ENCODE peak calls at places on chromosomes 3 and 15, in seven cellular contexts. S, H, E, U, A, C and L are unnamed samples.

GRCh38 chr15:34436956-34437442 is 609 bp downstream of the GOLGA8A start:
- DNase-seq in S (peak; percentile 27), H (peak; percentile 42), E (peak; percentile 26), U (peak; percentile 40), A (peak; percentile 26), C (peak; percentile 25), L (peak; percentile 3)

GRCh38 chr3:47910777-47911440 is 105.3 kb downstream of the MAP4 start:
- DNase-seq in S (peak; percentile 84), H (peak; percentile 95), E (no peak), U (no peak), A (no peak), C (peak; percentile 81), L (no peak)

GRCh38 chr15:50686468-50687301 is at the start of gene TRPM7:
- DNase-seq in S (peak; percentile 87), H (peak; percentile 88), E (peak; percentile 80), U (peak; percentile 86), A (peak; percentile 83), C (peak; percentile 86), L (peak; percentile 70)

GRCh38 chr3:183533410-183534132 is 21.9 kb downstream of the KLHL6 start:
- DNase-seq in S (peak; percentile 18), H (no peak), E (no peak), U (no peak), A (no peak), C (no peak), L (no peak)

GRCh38 chr3:32110233-32110760 is 3.9 kb downstream of the GPD1L start:
- DNase-seq in S (no peak), H (no peak), E (no peak), U (no peak), A (no peak), C (no peak), L (no peak)

GRCh38 chr15:79283252-79284048 is 928 bp downstream of the ANKRD34C start:
- DNase-seq in S (peak; percentile 28), H (peak; percentile 31), E (no peak), U (peak; percentile 41), A (no peak), C (peak; percentile 30), L (no peak)

GRCh38 chr3:31699309-31699953 is 166.7 kb downstream of the STT3B start:
- DNase-seq in S (peak; percentile 50), H (peak; percentile 49), E (no peak), U (no peak), A (no peak), C (no peak), L (no peak)

GRCh38 chr3:64684715-64685261 is 3.0 kb downstream of the ADAMTS9 start:
- DNase-seq in S (peak; percentile 54), H (no peak), E (no peak), U (peak; percentile 26), A (no peak), C (peak; percentile 5), L (no peak)

GRCh38 chr3:20080956-20081554 is 40.8 kb downstream of the KAT2B start:
- DNase-seq in S (peak; percentile 13), H (no peak), E (peak; percentile 19), U (peak; percentile 31), A (no peak), C (peak; percentile 61), L (peak; percentile 62)

GRCh38 chr3:58392191-58392590 is 41.4 kb downstream of the PDHB start:
- DNase-seq in S (no peak), H (no peak), E (no peak), U (no peak), A (no peak), C (peak; percentile 26), L (no peak)

GRCh38 chr3:155232605-155233004 is 60.9 kb downstream of the STRIT1 start:
- DNase-seq in S (peak; percentile 98), H (peak; percentile 72), E (no peak), U (no peak), A (no peak), C (peak; percentile 98), L (no peak)

GRCh38 chr15:48617619-48618018 is 27.9 kb downstream of the FBN1 start:
- DNase-seq in S (peak; percentile 86), H (peak; percentile 71), E (no peak), U (no peak), A (no peak), C (peak; percentile 98), L (no peak)

GRCh38 chr3:124780356-124780755 is 50.1 kb downstream of the UMPS start:
- DNase-seq in S (peak; percentile 80), H (peak; percentile 90), E (no peak), U (peak; percentile 61), A (no peak), C (peak; percentile 94), L (no peak)

GRCh38 chr3:126472277-126473006 is 3.2 kb downstream of the ZXDC start:
- DNase-seq in S (peak; percentile 87), H (peak; percentile 78), E (no peak), U (peak; percentile 25), A (no peak), C (peak; percentile 93), L (peak; percentile 14)

GRCh38 chr3:44920081-44920480 is 45.7 kb downstream of the TGM4 start:
- DNase-seq in S (no peak), H (no peak), E (no peak), U (no peak), A (no peak), C (no peak), L (no peak)

GRCh38 chr3:59286791-59287531 is 237.1 kb upstream of the CFAP20DC start:
- DNase-seq in S (no peak), H (peak; percentile 4), E (no peak), U (no peak), A (no peak), C (peak; percentile 21), L (no peak)

GRCh38 chr3:10334461-10334860 is 13.5 kb upstream of the SEC13 start:
- DNase-seq in S (peak; percentile 71), H (peak; percentile 51), E (no peak), U (no peak), A (no peak), C (peak; percentile 65), L (no peak)

GRCh38 chr3:123700791-123701712 is 116.2 kb upstream of the HACD2 start:
- DNase-seq in S (no peak), H (no peak), E (no peak), U (no peak), A (no peak), C (no peak), L (peak; percentile 27)

GRCh38 chr3:83226751-83227150 is 1465.3 kb upstream of the GBE1 start:
- DNase-seq in S (no peak), H (no peak), E (no peak), U (no peak), A (no peak), C (no peak), L (no peak)

GRCh38 chr3:102104093-102104492 is 254.8 kb downstream of the NFKBIZ start:
- DNase-seq in S (peak; percentile 29), H (no peak), E (no peak), U (no peak), A (no peak), C (peak; percentile 24), L (no peak)

GRCh38 chr15:89662893-89663673 is 7.8 kb upstream of the KIF7 start:
- DNase-seq in S (peak; percentile 94), H (peak; percentile 97), E (no peak), U (no peak), A (no peak), C (peak; percentile 97), L (no peak)

GRCh38 chr3:134361162-134361831 is 12.9 kb downstream of the AMOTL2 start:
- DNase-seq in S (no peak), H (no peak), E (no peak), U (no peak), A (no peak), C (no peak), L (no peak)

GRCh38 chr3:129305592-129306091 is 27.0 kb downstream of the HMCES start:
- DNase-seq in S (peak; percentile 94), H (peak; percentile 91), E (no peak), U (peak; percentile 68), A (no peak), C (peak; percentile 89), L (no peak)

GRCh38 chr3:146161725-146162047 is 702 bp upstream of the PLOD2 start:
- DNase-seq in S (no peak), H (no peak), E (no peak), U (no peak), A (no peak), C (peak; percentile 78), L (no peak)

GRCh38 chr3:52067046-52067445 is 10.7 kb upstream of the DUSP7 start:
- DNase-seq in S (no peak), H (no peak), E (no peak), U (no peak), A (no peak), C (no peak), L (no peak)

GRCh38 chr15:63006032-63006878 is 36.3 kb upstream of the TPM1 start:
- DNase-seq in S (no peak), H (no peak), E (no peak), U (no peak), A (no peak), C (no peak), L (no peak)

GRCh38 chr3:196778755-196779154 is 39.1 kb downstream of the PAK2 start:
- DNase-seq in S (peak; percentile 73), H (peak; percentile 90), E (no peak), U (no peak), A (no peak), C (peak; percentile 80), L (no peak)

GRCh38 chr3:66406186-66406585 is 94.6 kb downstream of the LRIG1 start:
- DNase-seq in S (no peak), H (no peak), E (no peak), U (peak; percentile 63), A (no peak), C (no peak), L (no peak)

GRCh38 chr3:14564741-14565140 is 24.6 kb upstream of the GRIP2 start:
- DNase-seq in S (no peak), H (no peak), E (no peak), U (no peak), A (no peak), C (no peak), L (no peak)

GRCh38 chr3:187112934-187113793 is 26.1 kb downstream of the RPL39L start:
- DNase-seq in S (peak; percentile 63), H (peak; percentile 23), E (no peak), U (no peak), A (peak; percentile 16), C (peak; percentile 69), L (peak; percentile 5)

GRCh38 chr3:192802957-192803899 is 75.9 kb upstream of the FGF12 start:
- DNase-seq in S (peak; percentile 78), H (peak; percentile 40), E (no peak), U (no peak), A (no peak), C (peak; percentile 82), L (peak; percentile 54)

GRCh38 chr3:131031660-131032059 is 5.0 kb downstream of the NEK11 start:
- DNase-seq in S (no peak), H (no peak), E (no peak), U (no peak), A (no peak), C (peak; percentile 39), L (no peak)

GRCh38 chr3:101466465-101467309 is 46.3 kb downstream of the SENP7 start:
- DNase-seq in S (no peak), H (no peak), E (peak; percentile 15), U (no peak), A (peak; percentile 77), C (no peak), L (no peak)

GRCh38 chr15:77753238-77753873 is 120.6 kb upstream of the LINGO1 start:
- DNase-seq in S (peak; percentile 13), H (peak; percentile 13), E (no peak), U (peak; percentile 15), A (no peak), C (peak; percentile 16), L (peak; percentile 14)

GRCh38 chr3:84967767-84968581 is 9.2 kb downstream of the CADM2 start:
- DNase-seq in S (no peak), H (no peak), E (no peak), U (no peak), A (no peak), C (no peak), L (no peak)

GRCh38 chr3:133230191-133230590 is 169.7 kb upstream of the BFSP2 start:
- DNase-seq in S (peak; percentile 32), H (no peak), E (no peak), U (no peak), A (no peak), C (no peak), L (peak; percentile 35)

GRCh38 chr3:37198547-37198946 is 24.2 kb upstream of the LRRFIP2 start:
- DNase-seq in S (no peak), H (no peak), E (no peak), U (no peak), A (no peak), C (no peak), L (no peak)

GRCh38 chr3:139043554-139044365 is 932 bp downstream of the PRR23C start:
- DNase-seq in S (no peak), H (no peak), E (no peak), U (no peak), A (no peak), C (no peak), L (no peak)